ENCODE peak calls at places on chromosome 17, in nine cellular contexts. A is NCI-H1417, S is heart right ventricle, Y is esophagus squamous epithelium, H is tibial artery, J is amniotic stem cell, G is EL, F is transverse colon, R is SHP77. D is an unnamed sample.

GRCh38 chr17:19331553-19332245 is 30.8 kb downstream of the B9D1 start:
- DNase-seq in R (no peak), S (no peak), Y (no peak), G (no peak), A (no peak), F (no peak), H (no peak), J (no peak), D (no peak)

GRCh38 chr17:45156242-45156641 is 5.4 kb upstream of the HEXIM2 start:
- DNase-seq in G (no peak), A (no peak), F (no peak), S (no peak), R (no peak), H (no peak), Y (no peak), J (no peak), D (no peak)

GRCh38 chr17:81513669-81514484 is 1.3 kb upstream of the ACTG1 start:
- DNase-seq in A (peak), H (peak), J (peak), S (peak), G (peak), Y (no peak), R (peak), F (peak), D (no peak)

GRCh38 chr17:58831780-58832179 is 76.1 kb downstream of the PPM1E start:
- DNase-seq in H (no peak), G (no peak), A (no peak), J (no peak), S (no peak), R (no peak), F (no peak), Y (no peak), D (no peak)

GRCh38 chr17:31320791-31321190 is 631 bp downstream of the EVI2A start:
- DNase-seq in R (no peak), A (peak), J (no peak), F (no peak), H (no peak), Y (no peak), G (peak), S (no peak), D (no peak)

GRCh38 chr17:35084987-35085386 is 21.5 kb upstream of the RFFL start:
- DNase-seq in S (no peak), J (no peak), G (peak), Y (no peak), F (peak), R (no peak), H (no peak), A (no peak), D (no peak)

GRCh38 chr17:64628641-64629040 is 33.5 kb downstream of the SMURF2 start:
- DNase-seq in G (no peak), A (no peak), Y (no peak), F (no peak), S (no peak), R (no peak), J (no peak), H (no peak), D (no peak)

GRCh38 chr17:64741038-64741641 is 79.0 kb upstream of the SMURF2 start:
- DNase-seq in H (peak), Y (no peak), G (peak), S (no peak), J (no peak), F (no peak), R (no peak), A (no peak), D (no peak)

GRCh38 chr17:46167267-46167666 is 26.0 kb downstream of the KANSL1 start:
- DNase-seq in A (no peak), F (no peak), R (no peak), H (no peak), G (no peak), S (no peak), J (no peak), Y (no peak), D (no peak)

GRCh38 chr17:43151880-43152456 is 19.0 kb upstream of the NBR1 start:
- DNase-seq in A (no peak), J (no peak), Y (no peak), H (no peak), R (no peak), G (no peak), F (no peak), S (no peak), D (no peak)

GRCh38 chr17:81119223-81120148 is 45.8 kb upstream of the PVALEF start:
- DNase-seq in S (peak), Y (peak), J (peak), H (no peak), R (peak), G (peak), A (peak), F (peak), D (peak)

GRCh38 chr17:69363488-69364210 is 36.7 kb upstream of the ABCA5 start:
- DNase-seq in G (no peak), Y (no peak), H (no peak), S (no peak), A (no peak), J (no peak), R (no peak), F (no peak), D (no peak)

GRCh38 chr17:40287494-40288369 is at the start of gene CDC6:
- DNase-seq in J (peak), G (peak), R (peak), F (peak), A (peak), S (peak), H (peak), Y (peak), D (peak)

GRCh38 chr17:19003966-19004600 is 481 bp downstream of the FAM83G start:
- DNase-seq in H (no peak), S (no peak), G (peak), J (no peak), A (peak), F (peak), R (no peak), Y (no peak), D (peak)

GRCh38 chr17:28743243-28744103 is at the start of gene TRAF4:
- DNase-seq in F (peak), J (peak), Y (no peak), G (peak), H (peak), A (peak), S (peak), R (peak), D (peak)

GRCh38 chr17:39166437-39167335 is 725 bp upstream of the ARL5C start:
- DNase-seq in G (no peak), R (no peak), F (no peak), A (no peak), H (no peak), J (no peak), S (no peak), Y (no peak), D (no peak)

GRCh38 chr17:55520402-55520801 is 9.2 kb upstream of the SMIM36 start:
- DNase-seq in H (no peak), J (no peak), Y (no peak), A (no peak), G (no peak), F (no peak), S (no peak), R (no peak), D (no peak)

GRCh38 chr17:81566461-81567126 is 14.4 kb upstream of the FAAP100 start:
- DNase-seq in G (peak), H (peak), F (peak), Y (no peak), A (peak), R (peak), J (peak), S (peak), D (no peak)

GRCh38 chr17:71409712-71410111 is 711.1 kb upstream of the SOX9 start:
- DNase-seq in A (no peak), F (no peak), H (no peak), G (peak), R (no peak), S (no peak), Y (no peak), J (peak), D (no peak)

GRCh38 chr17:44253021-44253420 is 14.9 kb downstream of the SLC4A1 start:
- DNase-seq in F (no peak), R (no peak), A (no peak), S (no peak), J (no peak), Y (no peak), H (no peak), G (no peak), D (no peak)

GRCh38 chr17:2904135-2904534 is 107.9 kb downstream of the RAP1GAP2 start:
- DNase-seq in S (peak), R (no peak), G (no peak), A (no peak), Y (no peak), J (no peak), H (no peak), F (peak), D (no peak)

GRCh38 chr17:69430488-69430887 is 16.0 kb downstream of the MAP2K6 start:
- DNase-seq in S (no peak), R (no peak), G (no peak), Y (no peak), J (no peak), A (peak), F (no peak), H (no peak), D (no peak)

GRCh38 chr17:27529230-27529796 is 73.1 kb downstream of the KSR1 start:
- DNase-seq in F (no peak), G (no peak), Y (no peak), S (no peak), A (peak), H (no peak), J (no peak), R (no peak), D (no peak)

GRCh38 chr17:70819183-70819582 is 649.9 kb downstream of the KCNJ2 start:
- DNase-seq in Y (no peak), R (no peak), J (no peak), A (no peak), G (no peak), H (no peak), F (no peak), S (no peak), D (no peak)

GRCh38 chr17:40468560-40468959 is 25.3 kb downstream of the IGFBP4 start:
- DNase-seq in G (no peak), Y (no peak), A (no peak), J (no peak), R (no peak), S (no peak), H (no peak), F (no peak), D (no peak)

GRCh38 chr17:29345066-29345465 is 45.1 kb upstream of the TAOK1 start:
- DNase-seq in S (no peak), H (no peak), F (no peak), A (no peak), J (no peak), G (no peak), Y (no peak), R (no peak), D (no peak)

GRCh38 chr17:61678339-61678738 is 87.3 kb upstream of the NACA2 start:
- DNase-seq in S (no peak), Y (no peak), G (no peak), J (no peak), A (peak), R (no peak), H (no peak), F (no peak), D (no peak)

GRCh38 chr17:65667656-65668055 is 106.2 kb upstream of the AXIN2 start:
- DNase-seq in H (no peak), F (no peak), A (no peak), R (no peak), Y (no peak), G (no peak), S (no peak), J (no peak), D (no peak)

GRCh38 chr17:36686123-36686669 is 84.8 kb downstream of the MRM1 start:
- DNase-seq in S (no peak), R (no peak), F (no peak), H (no peak), A (no peak), J (no peak), Y (no peak), G (peak), D (no peak)